ENCODE peak calls at places on chromosomes 12 and 14, in seven cellular contexts. U, I, A, M, L, S and R are unnamed samples.

GRCh38 chr12:25099010-25099409 is 96.0 kb downstream of the DNAI7 start:
- DNase-seq in M (no peak), L (no peak), S (no peak), U (no peak), I (no peak), A (no peak), R (no peak)

GRCh38 chr14:51661504-51661903 is 9.8 kb downstream of the FRMD6 start:
- DNase-seq in U (no peak), S (no peak), M (no peak), A (no peak), L (no peak), I (no peak), R (no peak)

GRCh38 chr14:99531221-99532096 is 50.2 kb downstream of the CCNK start:
- DNase-seq in M (peak), S (no peak), I (peak), L (no peak), U (no peak), A (no peak), R (no peak)

GRCh38 chr12:113910751-113911272 is 55.3 kb downstream of the RBM19 start:
- DNase-seq in M (no peak), I (no peak), S (no peak), U (no peak), L (no peak), A (no peak), R (no peak)

GRCh38 chr14:68292467-68293334 is 473.1 kb downstream of the RAD51B start:
- DNase-seq in M (peak), I (no peak), S (no peak), A (no peak), U (no peak), L (no peak), R (no peak)

GRCh38 chr14:31829256-31829923 is 247.7 kb upstream of the ARHGAP5 start:
- DNase-seq in U (no peak), S (no peak), A (peak), L (no peak), M (peak), I (peak), R (no peak)

GRCh38 chr12:10540776-10541205 is 35.1 kb downstream of the EIF2S3B start:
- DNase-seq in A (no peak), I (peak), U (no peak), M (peak), S (peak), L (no peak), R (no peak)

GRCh38 chr12:124592050-124592449 is 24.6 kb upstream of the NCOR2 start:
- DNase-seq in M (peak), L (no peak), U (no peak), I (peak), S (no peak), A (no peak), R (no peak)

GRCh38 chr14:35121026-35121886 is 534 bp downstream of the PPP2R3C start:
- DNase-seq in I (peak), S (peak), U (no peak), M (no peak), A (no peak), L (peak), R (no peak)

GRCh38 chr12:2613674-2614073 is 181.1 kb upstream of the FKBP4 start:
- DNase-seq in A (peak), I (peak), S (no peak), L (no peak), M (peak), U (no peak), R (peak)

GRCh38 chr14:51922624-51923023 is 62.2 kb downstream of the GNG2 start:
- DNase-seq in L (no peak), I (peak), S (no peak), M (peak), A (no peak), U (no peak), R (no peak)

GRCh38 chr12:50525422-50525821 is 20.6 kb downstream of the DIP2B start:
- DNase-seq in A (no peak), I (no peak), L (no peak), M (no peak), S (no peak), U (no peak), R (no peak)

GRCh38 chr12:109716092-109716479 is 2.5 kb downstream of the FAM222A start:
- DNase-seq in M (no peak), U (no peak), A (no peak), L (no peak), I (no peak), S (no peak), R (no peak)

GRCh38 chr12:13193403-13194100 is 3.0 kb upstream of the EMP1 start:
- DNase-seq in U (no peak), L (no peak), S (no peak), I (no peak), A (no peak), M (no peak), R (no peak)

GRCh38 chr14:83419420-83419819 is 1885.8 kb upstream of the SEL1L start:
- DNase-seq in U (no peak), M (no peak), S (no peak), A (no peak), I (no peak), L (no peak), R (no peak)

GRCh38 chr12:62895351-62895750 is 39.6 kb downstream of the PPM1H start:
- DNase-seq in A (no peak), I (no peak), L (no peak), M (no peak), U (no peak), S (no peak), R (no peak)

GRCh38 chr14:104681689-104682074 is 7.7 kb upstream of the INF2 start:
- DNase-seq in L (no peak), S (no peak), I (peak), M (peak), A (no peak), U (peak), R (peak)

GRCh38 chr14:88106377-88106776 is 101.4 kb downstream of the GPR65 start:
- DNase-seq in U (no peak), I (no peak), A (no peak), M (no peak), S (no peak), L (no peak), R (no peak)

GRCh38 chr12:52010152-52010622 is 3.4 kb downstream of the TAMALIN start:
- DNase-seq in A (peak), M (peak), I (peak), S (no peak), U (no peak), L (no peak), R (peak)

GRCh38 chr12:114747156-114747555 is 63.2 kb upstream of the TBX3 start:
- DNase-seq in U (no peak), A (no peak), I (no peak), S (no peak), M (no peak), L (no peak), R (peak)

GRCh38 chr12:115337693-115338543 is 653.9 kb upstream of the TBX3 start:
- DNase-seq in A (peak), M (peak), I (peak), L (no peak), U (no peak), S (no peak), R (peak)

GRCh38 chr12:108816652-108817335 is 40.6 kb downstream of the SSH1 start:
- DNase-seq in S (no peak), I (no peak), U (no peak), M (no peak), A (no peak), L (no peak), R (no peak)

GRCh38 chr12:31370645-31371620 is 45.0 kb upstream of the SINHCAF start:
- DNase-seq in S (no peak), A (no peak), I (peak), U (no peak), M (no peak), L (no peak), R (no peak)

GRCh38 chr14:90514015-90514398 is 117.2 kb downstream of the CALM1 start:
- DNase-seq in A (no peak), U (no peak), M (no peak), I (no peak), L (no peak), S (no peak), R (no peak)

GRCh38 chr12:117367006-117367638 is 5.7 kb upstream of the NOS1 start:
- DNase-seq in M (peak), L (peak), U (peak), I (peak), S (no peak), A (peak), R (peak)

GRCh38 chr14:78970677-78971076 is 800.5 kb downstream of the NRXN3 start:
- DNase-seq in S (no peak), M (peak), U (no peak), I (no peak), L (no peak), A (no peak), R (no peak)

GRCh38 chr14:78972440-78972839 is 802.3 kb downstream of the NRXN3 start:
- DNase-seq in M (no peak), U (no peak), A (no peak), I (no peak), L (no peak), S (no peak), R (no peak)

GRCh38 chr14:78967111-78967809 is 797.1 kb downstream of the NRXN3 start:
- DNase-seq in L (no peak), S (no peak), A (no peak), I (peak), M (peak), U (no peak), R (no peak)

DNA sequence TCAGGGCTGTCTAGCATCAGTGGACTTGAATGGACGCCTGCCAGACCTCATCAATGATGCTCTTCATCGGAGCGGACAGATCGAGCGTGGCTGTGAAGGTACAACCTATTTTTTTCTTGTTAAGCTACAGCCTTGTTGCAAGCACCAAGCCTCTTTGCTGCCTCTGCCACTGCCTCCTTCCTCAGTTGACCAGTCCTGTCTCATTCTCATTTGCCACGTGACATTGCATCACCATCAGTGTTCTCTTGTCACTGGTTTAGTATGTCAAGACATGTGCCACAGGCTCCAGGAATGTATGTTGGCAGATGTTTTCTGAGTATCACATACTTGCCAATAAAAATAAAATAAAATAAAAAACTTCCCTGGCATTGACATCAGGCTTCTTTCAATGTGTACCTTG is 798.1 kb downstream of the NRXN3 start:
- DNase-seq in S (no peak), A (no peak), I (no peak), L (no peak), M (no peak), U (no peak), R (no peak)
- TF ChIP-seq CTCF in S (no peak), A (no peak), I (no peak), L (no peak), M (no peak), U (no peak), R (no peak)

DNA sequence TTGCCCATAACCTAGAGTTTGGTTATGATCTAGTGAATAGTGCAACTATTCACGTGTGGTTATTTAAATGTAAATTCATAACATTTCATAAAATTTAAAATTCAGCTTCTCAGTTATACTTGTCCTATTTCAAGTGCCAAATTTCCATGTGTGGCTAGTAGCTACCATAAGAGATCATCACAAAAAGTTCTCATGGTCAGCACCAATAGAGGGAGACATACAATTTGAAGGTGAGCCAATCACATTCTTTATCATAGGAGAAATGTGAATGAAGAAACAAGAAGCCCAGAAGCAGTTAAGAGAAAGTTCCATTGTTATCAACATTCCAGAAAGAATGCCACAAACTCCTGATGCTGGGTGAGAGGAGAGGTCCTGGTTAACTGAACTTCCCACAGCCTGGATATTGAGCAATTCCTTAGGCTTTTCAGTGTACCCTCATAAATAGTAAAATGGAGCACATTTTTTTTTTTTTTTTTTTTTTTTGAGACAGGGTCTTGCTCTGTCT is 892.9 kb upstream of the USP15 start:
- DNase-seq in I (no peak), S (no peak), L (no peak), U (no peak), A (no peak), M (no peak), R (no peak)
- TF ChIP-seq CTCF in I (no peak), S (no peak), L (no peak), U (no peak), A (no peak), M (no peak), R (no peak)

GRCh38 chr12:70733385-70733784 is 96.2 kb upstream of the PTPRB start:
- DNase-seq in M (peak), I (peak), U (no peak), A (no peak), L (no peak), S (no peak), R (peak)
- TF ChIP-seq CTCF in M (peak), I (peak), U (peak), A (peak), L (peak), S (peak), R (peak)

GRCh38 chr14:75257241-75257640 is 21.4 kb upstream of the FOS start:
- DNase-seq in S (no peak), L (no peak), M (no peak), I (no peak), U (no peak), A (no peak), R (no peak)

GRCh38 chr14:75258803-75259509 is 19.7 kb upstream of the FOS start:
- DNase-seq in I (peak), L (peak), S (peak), A (peak), U (peak), M (peak), R (peak)

GRCh38 chr14:75259946-75260545 is 18.6 kb upstream of the FOS start:
- DNase-seq in S (no peak), I (no peak), L (no peak), M (no peak), U (no peak), A (no peak), R (no peak)

GRCh38 chr14:75258079-75258802 is 20.4 kb upstream of the FOS start:
- DNase-seq in A (no peak), S (no peak), L (no peak), U (no peak), I (peak), M (no peak), R (peak)

DNA sequence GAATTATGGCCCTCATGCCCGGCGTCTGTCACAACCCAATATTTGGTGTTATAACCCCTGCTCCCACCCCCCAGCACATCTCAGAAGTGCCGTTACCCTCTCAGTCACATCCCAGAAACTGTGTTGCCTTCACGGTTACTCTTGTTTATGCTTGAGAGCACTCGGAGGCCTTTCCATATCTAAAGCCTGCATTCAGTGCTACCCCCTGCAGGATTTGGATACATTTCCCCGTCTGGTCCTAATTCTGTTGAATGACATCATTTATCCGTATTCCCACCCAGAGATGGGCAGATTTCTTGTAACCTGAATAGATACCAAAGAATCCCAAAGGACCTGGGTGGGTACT is 19.1 kb upstream of the FOS start:
- DNase-seq in M (peak), S (no peak), U (no peak), L (no peak), I (peak), A (no peak), R (peak)
- TF ChIP-seq CTCF in M (peak), S (no peak), U (peak), L (no peak), I (peak), A (peak), R (no peak)

GRCh38 chr14:21987937-21988336 is 314.3 kb upstream of the OR4E1 start:
- DNase-seq in I (peak), L (no peak), S (no peak), M (no peak), U (no peak), A (no peak), R (no peak)
- TF ChIP-seq CTCF in I (peak), L (peak), S (peak), M (peak), U (no peak), A (peak), R (peak)

GRCh38 chr12:41932470-41932991 is 212.1 kb downstream of the GXYLT1 start:
- DNase-seq in A (no peak), I (peak), S (peak), U (peak), M (peak), L (no peak), R (no peak)
- TF ChIP-seq CTCF in A (no peak), I (no peak), S (no peak), U (no peak), M (no peak), L (no peak), R (no peak)

DNA sequence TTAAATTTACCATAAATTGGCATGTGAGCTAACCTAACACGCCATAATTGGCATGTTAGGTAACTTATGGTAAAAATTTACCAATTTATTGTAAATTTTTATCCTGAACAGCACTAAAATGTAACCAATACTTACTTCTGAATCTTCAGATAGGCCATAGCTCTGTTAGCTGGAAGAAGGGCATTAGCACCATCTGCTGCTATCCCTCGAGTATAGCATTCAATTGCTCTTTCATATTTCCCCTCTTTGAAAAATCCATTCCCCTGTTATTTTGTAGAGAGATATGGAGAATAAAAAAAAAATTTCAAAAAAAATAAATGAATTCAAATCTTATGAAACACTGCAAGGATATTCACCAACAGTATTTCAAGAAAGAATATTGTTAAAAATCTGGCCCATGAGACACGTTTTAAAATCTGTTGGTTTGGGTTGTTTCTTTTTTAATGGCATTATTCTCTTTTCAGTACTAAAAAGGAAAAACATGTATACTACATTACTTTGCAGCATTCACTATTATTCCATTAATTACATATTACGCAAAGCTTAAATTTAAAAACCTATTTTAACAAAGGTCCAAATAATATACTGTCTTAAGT is 19.1 kb downstream of the RPAP3 start:
- DNase-seq in M (peak), U (no peak), I (peak), L (no peak), S (no peak), A (peak), R (no peak)
- TF ChIP-seq CTCF in M (peak), U (peak), I (peak), L (peak), S (peak), A (peak), R (peak)

GRCh38 chr12:39375206-39375808 is 67.6 kb downstream of the KIF21A start:
- DNase-seq in L (no peak), A (no peak), S (no peak), U (no peak), I (no peak), M (peak), R (no peak)
- TF ChIP-seq CTCF in L (no peak), A (no peak), S (no peak), U (peak), I (no peak), M (no peak), R (no peak)

GRCh38 chr14:102058146-102058545 is 28.7 kb downstream of the HSP90AA1 start:
- DNase-seq in S (no peak), A (no peak), I (no peak), U (no peak), L (no peak), M (no peak), R (no peak)

GRCh38 chr14:102058931-102059330 is 27.9 kb downstream of the HSP90AA1 start:
- DNase-seq in M (no peak), A (no peak), S (no peak), U (no peak), I (no peak), L (no peak), R (no peak)

GRCh38 chr14:102066041-102066451 is 20.8 kb downstream of the HSP90AA1 start:
- DNase-seq in M (no peak), A (no peak), S (no peak), L (no peak), U (no peak), I (no peak), R (no peak)

GRCh38 chr14:102063808-102064429 is 22.9 kb downstream of the HSP90AA1 start:
- DNase-seq in M (no peak), L (no peak), S (no peak), U (no peak), I (no peak), A (no peak), R (no peak)

DNA sequence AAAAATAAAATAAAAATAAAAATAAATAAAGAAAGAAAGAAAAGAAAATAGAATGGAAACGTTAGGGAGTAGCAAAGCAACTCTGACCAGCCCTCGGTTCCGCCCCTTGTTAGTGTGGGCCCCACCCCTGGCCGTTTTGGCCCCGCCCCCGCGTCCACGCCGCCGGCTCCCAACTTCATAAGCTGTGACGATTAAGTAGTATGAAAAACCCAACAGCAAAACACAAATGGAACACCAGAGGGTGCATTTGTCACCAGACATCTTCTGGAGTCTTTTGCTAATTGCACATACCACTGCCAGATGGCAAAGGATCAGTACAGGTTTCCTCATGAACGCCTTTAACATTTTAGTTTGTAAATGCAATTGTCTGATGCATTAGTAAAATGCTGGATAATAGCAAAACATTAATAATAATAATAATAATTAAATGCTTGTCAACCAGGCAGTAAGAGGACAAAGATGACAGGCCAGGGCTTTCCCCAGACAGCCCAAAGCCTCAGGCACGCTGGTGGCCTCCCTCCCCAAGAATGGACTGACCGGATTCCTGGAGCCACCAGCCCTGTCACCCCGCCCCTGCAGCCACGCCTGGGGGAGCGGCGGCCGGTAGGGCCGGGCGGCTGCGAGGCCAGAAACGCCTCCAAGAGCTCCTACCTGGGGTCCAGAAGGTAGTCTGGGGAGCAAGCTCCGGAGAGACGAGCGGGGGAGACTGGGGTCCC is 23.6 kb downstream of the HSP90AA1 start:
- DNase-seq in I (peak), L (peak), S (peak), M (peak), A (peak), U (peak), R (peak)
- TF ChIP-seq CTCF in I (peak), L (peak), S (peak), M (peak), A (peak), U (peak), R (peak)